ENCODE peak calls at places on chromosomes 11 and 22, in six cellular contexts. One of them, this sample, is unnamed.
A peak's percentile ranks its signal among the peaks of the same experiment; 100 is the strongest.

GRCh38 chr11:71463331-71464211 is 10.6 kb downstream of the NADSYN1 start:
- DNase-seq in IMR-90: no peak
- DNase-seq in colonic mucosa: no peak
- DNase-seq in suprapubic skin: no peak
- DNase-seq in lower lobe of right lung: no peak
- DNase-seq in CD8-positive, alpha-beta T cell: no peak
- DNase-seq in this sample: no peak

GRCh38 chr11:12626616-12627015 is 47.6 kb upstream of the TEAD1 start:
- DNase-seq in suprapubic skin: no peak
- DNase-seq in lower lobe of right lung: no peak
- DNase-seq in colonic mucosa: no peak
- DNase-seq in IMR-90: peak; percentile 30
- DNase-seq in CD8-positive, alpha-beta T cell: no peak
- DNase-seq in this sample: no peak

GRCh38 chr11:35997908-35998307 is 54.0 kb downstream of the LDLRAD3 start:
- DNase-seq in suprapubic skin: no peak
- DNase-seq in lower lobe of right lung: no peak
- DNase-seq in IMR-90: no peak
- DNase-seq in CD8-positive, alpha-beta T cell: no peak
- DNase-seq in colonic mucosa: no peak
- DNase-seq in this sample: no peak

GRCh38 chr11:96276836-96277235 is 66.2 kb downstream of the MAML2 start:
- DNase-seq in IMR-90: no peak
- DNase-seq in CD8-positive, alpha-beta T cell: no peak
- DNase-seq in suprapubic skin: no peak
- DNase-seq in colonic mucosa: no peak
- DNase-seq in lower lobe of right lung: no peak
- DNase-seq in this sample: no peak

GRCh38 chr11:100625041-100625440 is 62.0 kb upstream of the ARHGAP42 start:
- DNase-seq in lower lobe of right lung: no peak
- DNase-seq in CD8-positive, alpha-beta T cell: no peak
- DNase-seq in suprapubic skin: no peak
- DNase-seq in IMR-90: no peak
- DNase-seq in colonic mucosa: no peak
- DNase-seq in this sample: no peak

GRCh38 chr11:63763506-63764200 is 4.9 kb downstream of the ZFTA start:
- DNase-seq in suprapubic skin: no peak
- DNase-seq in colonic mucosa: peak; percentile 27
- DNase-seq in lower lobe of right lung: no peak
- DNase-seq in IMR-90: no peak
- DNase-seq in CD8-positive, alpha-beta T cell: no peak
- DNase-seq in this sample: no peak

GRCh38 chr11:75593337-75593915 is 31.4 kb downstream of the SERPINH1 start:
- DNase-seq in CD8-positive, alpha-beta T cell: no peak
- DNase-seq in lower lobe of right lung: no peak
- DNase-seq in IMR-90: no peak
- DNase-seq in colonic mucosa: no peak
- DNase-seq in suprapubic skin: no peak
- DNase-seq in this sample: no peak

GRCh38 chr11:103326070-103326794 is 217.0 kb downstream of the DYNC2H1 start:
- DNase-seq in suprapubic skin: no peak
- DNase-seq in CD8-positive, alpha-beta T cell: no peak
- DNase-seq in IMR-90: peak; percentile 78
- DNase-seq in colonic mucosa: peak; percentile 32
- DNase-seq in lower lobe of right lung: no peak
- DNase-seq in this sample: peak; percentile 42

GRCh38 chr22:42984814-42985540 is 30.0 kb downstream of the PACSIN2 start:
- DNase-seq in IMR-90: no peak
- DNase-seq in colonic mucosa: no peak
- DNase-seq in lower lobe of right lung: no peak
- DNase-seq in CD8-positive, alpha-beta T cell: no peak
- DNase-seq in suprapubic skin: no peak
- DNase-seq in this sample: no peak

GRCh38 chr22:45930324-45930723 is 46.6 kb downstream of the WNT7B start:
- DNase-seq in colonic mucosa: no peak
- DNase-seq in IMR-90: no peak
- DNase-seq in suprapubic skin: no peak
- DNase-seq in lower lobe of right lung: no peak
- DNase-seq in CD8-positive, alpha-beta T cell: no peak
- DNase-seq in this sample: no peak

GRCh38 chr11:86588566-86589090 is 83.8 kb downstream of the ME3 start:
- DNase-seq in colonic mucosa: no peak
- DNase-seq in lower lobe of right lung: no peak
- DNase-seq in IMR-90: no peak
- DNase-seq in suprapubic skin: no peak
- DNase-seq in CD8-positive, alpha-beta T cell: no peak
- DNase-seq in this sample: no peak

GRCh38 chr11:109338131-109338530 is 83.9 kb upstream of the C11orf87 start:
- DNase-seq in colonic mucosa: no peak
- DNase-seq in suprapubic skin: no peak
- DNase-seq in lower lobe of right lung: no peak
- DNase-seq in IMR-90: no peak
- DNase-seq in CD8-positive, alpha-beta T cell: no peak
- DNase-seq in this sample: no peak

GRCh38 chr11:71146846-71147245 is 105.5 kb downstream of the SHANK2 start:
- DNase-seq in colonic mucosa: no peak
- DNase-seq in lower lobe of right lung: no peak
- DNase-seq in CD8-positive, alpha-beta T cell: no peak
- DNase-seq in IMR-90: no peak
- DNase-seq in suprapubic skin: no peak
- DNase-seq in this sample: no peak

GRCh38 chr11:46332568-46333128 is 14.6 kb upstream of the DGKZ start:
- DNase-seq in IMR-90: no peak
- DNase-seq in CD8-positive, alpha-beta T cell: peak; percentile 58
- DNase-seq in colonic mucosa: no peak
- DNase-seq in suprapubic skin: no peak
- DNase-seq in lower lobe of right lung: peak; percentile 45
- DNase-seq in this sample: no peak

GRCh38 chr22:20206709-20207215 is 55.9 kb upstream of the CCDC188 start:
- DNase-seq in colonic mucosa: peak; percentile 51
- DNase-seq in suprapubic skin: no peak
- DNase-seq in IMR-90: peak; percentile 22
- DNase-seq in lower lobe of right lung: peak; percentile 70
- DNase-seq in CD8-positive, alpha-beta T cell: no peak
- DNase-seq in this sample: no peak

GRCh38 chr11:82174610-82175009 is 559.1 kb downstream of the FAM181B start:
- DNase-seq in suprapubic skin: no peak
- DNase-seq in CD8-positive, alpha-beta T cell: no peak
- DNase-seq in IMR-90: no peak
- DNase-seq in lower lobe of right lung: no peak
- DNase-seq in colonic mucosa: no peak
- DNase-seq in this sample: no peak

GRCh38 chr11:16091862-16092261 is 264.5 kb downstream of the SOX6 start:
- DNase-seq in colonic mucosa: no peak
- DNase-seq in lower lobe of right lung: no peak
- DNase-seq in CD8-positive, alpha-beta T cell: no peak
- DNase-seq in suprapubic skin: no peak
- DNase-seq in IMR-90: peak; percentile 16
- DNase-seq in this sample: no peak

GRCh38 chr22:32518848-32519247 is 44.2 kb downstream of the FBXO7 start:
- DNase-seq in IMR-90: no peak
- DNase-seq in colonic mucosa: no peak
- DNase-seq in lower lobe of right lung: no peak
- DNase-seq in suprapubic skin: no peak
- DNase-seq in CD8-positive, alpha-beta T cell: no peak
- DNase-seq in this sample: no peak

GRCh38 chr22:17781319-17782031 is 7.2 kb upstream of the BID start:
- DNase-seq in CD8-positive, alpha-beta T cell: peak; percentile 56
- DNase-seq in lower lobe of right lung: no peak
- DNase-seq in IMR-90: peak; percentile 94
- DNase-seq in colonic mucosa: no peak
- DNase-seq in suprapubic skin: no peak
- DNase-seq in this sample: peak; percentile 57

GRCh38 chr22:25966448-25966913 is 202.8 kb upstream of the SEZ6L start:
- DNase-seq in suprapubic skin: no peak
- DNase-seq in IMR-90: no peak
- DNase-seq in lower lobe of right lung: no peak
- DNase-seq in CD8-positive, alpha-beta T cell: no peak
- DNase-seq in colonic mucosa: no peak
- DNase-seq in this sample: no peak

GRCh38 chr11:108985611-108986279 is 320.9 kb downstream of the DDX10 start:
- DNase-seq in colonic mucosa: no peak
- DNase-seq in suprapubic skin: no peak
- DNase-seq in lower lobe of right lung: no peak
- DNase-seq in CD8-positive, alpha-beta T cell: no peak
- DNase-seq in IMR-90: peak; percentile 82
- DNase-seq in this sample: no peak

GRCh38 chr22:31343235-31344191 is 2.6 kb downstream of the PATZ1 start:
- DNase-seq in colonic mucosa: peak; percentile 80
- DNase-seq in lower lobe of right lung: peak; percentile 88
- DNase-seq in suprapubic skin: no peak
- DNase-seq in IMR-90: peak; percentile 26
- DNase-seq in CD8-positive, alpha-beta T cell: no peak
- DNase-seq in this sample: peak; percentile 33

GRCh38 chr22:50432131-50432870 is 42.5 kb downstream of the SBF1 start:
- DNase-seq in colonic mucosa: no peak
- DNase-seq in IMR-90: no peak
- DNase-seq in CD8-positive, alpha-beta T cell: no peak
- DNase-seq in lower lobe of right lung: no peak
- DNase-seq in suprapubic skin: no peak
- DNase-seq in this sample: no peak

GRCh38 chr11:35177370-35177769 is 38.4 kb downstream of the CD44 start:
- DNase-seq in suprapubic skin: no peak
- DNase-seq in IMR-90: peak; percentile 68
- DNase-seq in lower lobe of right lung: no peak
- DNase-seq in CD8-positive, alpha-beta T cell: peak; percentile 52
- DNase-seq in colonic mucosa: no peak
- DNase-seq in this sample: no peak

DNA sequence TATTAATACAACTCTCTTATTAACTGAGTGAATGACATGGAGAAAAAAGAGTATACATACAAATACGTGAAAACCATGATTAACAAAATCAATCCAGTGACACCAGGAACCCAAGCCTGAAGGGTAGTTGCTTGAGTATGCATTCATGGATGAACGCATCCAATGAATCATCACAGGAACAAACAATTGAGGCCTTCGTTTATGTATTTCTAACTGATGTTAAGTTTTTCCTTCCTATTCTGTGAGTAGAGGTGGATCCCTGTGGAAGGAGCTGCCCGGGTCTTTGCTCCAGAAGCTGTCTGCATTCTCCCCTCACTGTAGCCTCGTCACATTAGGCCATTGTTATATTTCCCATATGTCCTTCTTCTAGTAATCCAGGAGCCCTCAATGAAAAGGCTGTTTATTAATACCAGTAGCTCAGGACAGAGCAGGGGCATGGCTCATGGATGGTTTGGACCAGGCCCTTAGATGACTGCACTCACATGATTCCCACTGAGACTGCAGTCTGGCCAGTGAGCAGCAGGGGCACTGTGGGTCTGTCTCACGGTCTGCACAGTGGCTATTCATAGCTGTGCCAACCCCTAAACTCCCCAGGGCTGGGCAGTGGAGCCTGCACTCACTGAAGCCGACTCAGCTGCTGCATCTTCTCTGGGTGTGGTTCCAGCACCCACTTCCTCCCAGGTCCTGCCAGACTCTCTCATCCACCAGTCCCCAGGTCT is 128.1 kb upstream of the TOP3B start:
- DNase-seq in lower lobe of right lung: no peak
- DNase-seq in CD8-positive, alpha-beta T cell: no peak
- DNase-seq in colonic mucosa: no peak
- DNase-seq in IMR-90: peak; percentile 78
- DNase-seq in suprapubic skin: no peak
- DNase-seq in this sample: peak; percentile 74
- TF ChIP-seq CTCF in lower lobe of right lung: peak; percentile 19
- TF ChIP-seq CTCF in CD8-positive, alpha-beta T cell: peak; percentile 15
- TF ChIP-seq CTCF in colonic mucosa: no peak
- TF ChIP-seq CTCF in IMR-90: peak; percentile 55
- TF ChIP-seq CTCF in suprapubic skin: peak; percentile 31
- TF ChIP-seq CTCF in this sample: peak; percentile 69

GRCh38 chr11:68398870-68399865 is 61.4 kb upstream of the PPP6R3 start:
- DNase-seq in colonic mucosa: no peak
- DNase-seq in CD8-positive, alpha-beta T cell: no peak
- DNase-seq in lower lobe of right lung: no peak
- DNase-seq in suprapubic skin: no peak
- DNase-seq in IMR-90: no peak
- DNase-seq in this sample: no peak
- H3K27ac ChIP-seq in colonic mucosa: peak overlapping the region; percentile 36
- H3K27ac ChIP-seq in CD8-positive, alpha-beta T cell: no peak overlapping the region
- H3K27ac ChIP-seq in lower lobe of right lung: peak overlapping the region; percentile 49
- H3K27ac ChIP-seq in suprapubic skin: no peak overlapping the region
- H3K27ac ChIP-seq in IMR-90: no peak overlapping the region
- H3K27ac ChIP-seq in this sample: peak overlapping the region; percentile 46

DNA sequence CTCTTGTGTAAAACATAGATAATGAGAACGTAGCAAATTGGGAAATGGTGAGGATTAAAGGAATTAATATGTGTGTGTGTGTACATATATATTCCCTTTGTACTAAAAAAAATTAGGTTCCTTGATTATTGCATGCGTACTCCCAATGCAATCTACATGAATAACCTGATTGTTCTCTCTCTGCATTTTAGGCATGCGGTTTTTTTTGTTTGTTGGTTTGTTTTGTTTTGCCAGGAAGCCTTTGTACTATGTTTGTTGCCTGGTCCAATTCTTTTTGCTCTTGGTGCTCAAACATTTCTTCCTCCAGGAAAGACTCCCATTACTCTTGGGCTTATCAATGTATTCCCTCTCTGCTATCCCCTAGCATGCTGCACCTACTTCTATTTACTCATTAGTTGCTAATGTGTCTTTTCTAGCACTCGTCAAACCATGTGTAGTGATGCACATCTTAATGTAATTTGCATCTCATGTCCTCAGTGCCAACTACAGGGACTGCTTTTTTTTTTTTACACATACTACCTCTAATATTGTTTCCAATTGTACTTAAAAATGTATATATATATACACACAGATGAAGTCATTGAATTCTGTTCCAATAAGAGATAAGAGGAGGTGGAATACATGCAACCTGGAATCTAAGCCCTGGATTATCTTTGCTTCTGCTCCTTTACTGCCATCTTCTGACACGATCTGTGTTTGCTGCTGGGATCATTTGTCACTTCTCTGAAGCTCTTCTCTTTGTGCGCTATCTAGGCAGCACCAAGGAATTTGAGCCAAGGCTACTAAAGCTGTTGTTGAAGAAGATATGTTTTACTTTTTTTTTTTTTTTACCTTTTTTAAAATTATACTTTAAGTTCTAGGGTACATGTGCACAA is 197.2 kb upstream of the ANO3 start:
- DNase-seq in IMR-90: peak; percentile 38
- DNase-seq in CD8-positive, alpha-beta T cell: no peak
- DNase-seq in suprapubic skin: no peak
- DNase-seq in colonic mucosa: no peak
- DNase-seq in lower lobe of right lung: no peak
- DNase-seq in this sample: peak; percentile 5
- TF ChIP-seq CTCF in IMR-90: no peak
- TF ChIP-seq CTCF in CD8-positive, alpha-beta T cell: no peak
- TF ChIP-seq CTCF in suprapubic skin: no peak
- TF ChIP-seq CTCF in colonic mucosa: no peak
- TF ChIP-seq CTCF in lower lobe of right lung: no peak
- TF ChIP-seq CTCF in this sample: peak; percentile 25

GRCh38 chr22:29002603-29003002 is 59.0 kb downstream of the C22orf31 start:
- DNase-seq in suprapubic skin: no peak
- DNase-seq in colonic mucosa: no peak
- DNase-seq in CD8-positive, alpha-beta T cell: no peak
- DNase-seq in lower lobe of right lung: no peak
- DNase-seq in IMR-90: no peak
- DNase-seq in this sample: no peak
- H3K27ac ChIP-seq in suprapubic skin: no peak overlapping the region
- H3K27ac ChIP-seq in colonic mucosa: no peak overlapping the region
- H3K27ac ChIP-seq in CD8-positive, alpha-beta T cell: no peak overlapping the region
- H3K27ac ChIP-seq in lower lobe of right lung: no peak overlapping the region
- H3K27ac ChIP-seq in IMR-90: no peak overlapping the region
- H3K27ac ChIP-seq in this sample: no peak overlapping the region